ENCODE peak calls at places on chromosomes 5 and 9, in four cellular contexts. H, Z, R and B are unnamed samples.

GRCh38 chr5:29162297-29162696 is 2031.2 kb upstream of the CDH6 start:
- DNase-seq in Z (no peak), H (no peak), R (no peak), B (no peak)

GRCh38 chr9:33151007-33151557 is 16.1 kb downstream of the B4GALT1 start:
- DNase-seq in H (peak), R (no peak), Z (peak), B (no peak)

GRCh38 chr5:31066655-31067328 is 126.7 kb upstream of the CDH6 start:
- DNase-seq in R (no peak), H (peak), Z (no peak), B (no peak)

GRCh38 chr9:97766092-97766491 is 69.0 kb upstream of the XPA start:
- DNase-seq in H (peak), Z (no peak), R (no peak), B (no peak)

GRCh38 chr5:77816686-77817085 is 40.5 kb upstream of the TBCA start:
- DNase-seq in Z (no peak), H (no peak), R (no peak), B (no peak)

GRCh38 chr9:121946465-121946864 is 146.6 kb downstream of the TTLL11 start:
- DNase-seq in Z (no peak), R (no peak), H (no peak), B (no peak)

GRCh38 chr5:8316608-8317007 is 447.7 kb downstream of the MTRR start:
- DNase-seq in R (no peak), H (no peak), Z (peak), B (no peak)

GRCh38 chr5:55387865-55388264 is 80.1 kb downstream of the MTREX start:
- DNase-seq in Z (no peak), R (no peak), H (no peak), B (no peak)

GRCh38 chr5:180586870-180587269 is 4.4 kb downstream of the SCGB3A1 start:
- DNase-seq in Z (no peak), R (no peak), H (no peak), B (no peak)

GRCh38 chr5:79408028-79408427 is 105.9 kb downstream of the HOMER1 start:
- DNase-seq in Z (no peak), H (no peak), R (no peak), B (no peak)

GRCh38 chr5:172587061-172587405 is 54.0 kb upstream of the NEURL1B start:
- DNase-seq in R (no peak), Z (no peak), H (no peak), B (no peak)

GRCh38 chr5:111251941-111252340 is 27.8 kb downstream of the CAMK4 start:
- DNase-seq in H (peak), R (no peak), Z (no peak), B (no peak)

GRCh38 chr5:123512631-123513461 is 869 bp downstream of the CSNK1G3 start:
- DNase-seq in H (peak), Z (peak), R (peak), B (no peak)

GRCh38 chr9:105088088-105088487 is 156.4 kb upstream of the SLC44A1 start:
- DNase-seq in R (no peak), Z (no peak), H (no peak), B (no peak)

GRCh38 chr5:63719147-63719546 is 243.1 kb downstream of the HTR1A start:
- DNase-seq in Z (no peak), R (no peak), H (no peak), B (no peak)

GRCh38 chr9:132760057-132760456 is 89.8 kb downstream of the GTF3C4 start:
- DNase-seq in H (no peak), R (no peak), Z (no peak), B (no peak)

GRCh38 chr5:173792781-173793547 is 95.2 kb upstream of the CPEB4 start:
- DNase-seq in H (no peak), R (no peak), Z (no peak), B (no peak)

GRCh38 chr5:154371687-154372086 is 74.1 kb upstream of the SAP30L start:
- DNase-seq in H (peak), R (no peak), Z (no peak), B (no peak)

GRCh38 chr9:124818431-124819281 is 34.6 kb upstream of the WDR38 start:
- DNase-seq in R (peak), H (peak), Z (peak), B (no peak)

GRCh38 chr5:172005708-172006377 is 595 bp downstream of the FBXW11 start:
- DNase-seq in Z (peak), R (peak), H (no peak), B (no peak)

GRCh38 chr5:73296772-73297171 is 123.8 kb downstream of the TMEM174 start:
- DNase-seq in Z (peak), R (no peak), H (peak), B (no peak)

GRCh38 chr9:129320575-129321311 is 142.7 kb upstream of the IER5L start:
- DNase-seq in H (peak), Z (peak), R (peak), B (no peak)

GRCh38 chr5:130034872-130035271 is 130.6 kb downstream of the CHSY3 start:
- DNase-seq in R (no peak), H (peak), Z (no peak), B (no peak)

GRCh38 chr9:111525056-111525977 is at the start of gene ZNF483:
- DNase-seq in R (peak), Z (peak), H (peak), B (peak)

GRCh38 chr5:154117050-154117449 is 73.5 kb upstream of the GALNT10 start:
- DNase-seq in H (no peak), Z (peak), R (no peak), B (no peak)

GRCh38 chr5:45521067-45521466 is 175.1 kb downstream of the HCN1 start:
- DNase-seq in R (peak), Z (peak), H (peak), B (peak)
- H4K5ac ChIP-seq in R (no peak), Z (no peak), H (no peak), B (no peak)

DNA sequence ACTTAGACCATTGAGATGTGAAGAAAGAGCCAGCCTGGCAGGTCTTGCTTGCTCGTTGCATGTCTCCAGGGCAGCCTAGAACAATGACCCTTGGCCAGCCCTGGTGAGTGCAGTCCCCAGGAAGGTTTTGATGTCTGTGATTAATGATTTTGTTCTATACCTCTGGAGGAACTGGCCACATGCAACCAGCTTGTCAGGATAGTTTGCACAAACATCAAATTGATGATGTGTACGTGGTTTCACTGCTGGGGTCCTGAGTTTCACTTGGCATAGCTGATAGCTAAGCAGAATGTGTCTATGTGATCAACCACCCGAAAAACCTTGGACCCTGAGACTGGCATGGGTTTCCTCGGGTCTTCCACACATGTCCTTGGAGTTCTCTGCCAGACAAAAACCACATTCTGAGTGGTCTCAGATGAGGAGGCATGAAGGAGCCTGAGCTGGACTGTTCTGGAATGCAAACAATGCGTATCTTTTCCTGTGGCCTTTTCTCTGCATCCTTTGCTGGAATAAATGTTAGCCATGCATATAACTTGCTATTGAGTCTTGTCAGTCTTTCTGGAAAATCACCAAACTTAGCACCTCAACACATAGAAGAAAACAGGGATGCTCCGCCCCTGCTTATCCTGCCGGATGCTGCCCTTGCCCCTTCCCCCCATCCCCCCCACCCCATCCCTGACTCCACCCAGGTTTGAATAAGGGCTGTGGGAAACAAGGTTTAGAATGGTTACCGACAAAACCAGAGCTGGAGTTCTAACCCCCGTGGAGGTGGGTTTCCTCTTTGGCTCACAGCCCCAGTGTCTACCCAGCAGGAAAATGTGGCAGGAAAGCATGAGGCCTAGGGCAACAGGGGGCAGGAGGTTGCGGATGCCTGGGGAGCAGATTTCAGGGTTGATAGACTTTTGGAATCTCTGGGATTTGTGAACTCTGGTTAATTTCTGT is 50.1 kb upstream of the ANKRD33B start:
- DNase-seq in R (peak), H (peak), Z (peak), B (peak)
- H4K5ac ChIP-seq in R (no peak), H (peak), Z (no peak), B (no peak)

GRCh38 chr5:34517249-34517648 is 138.9 kb upstream of the RAI14 start:
- DNase-seq in H (peak), Z (no peak), R (no peak), B (no peak)

GRCh38 chr5:34519489-34520220 is 136.5 kb upstream of the RAI14 start:
- DNase-seq in Z (no peak), H (peak), R (no peak), B (no peak)

GRCh38 chr5:34516166-34516565 is 140.0 kb upstream of the RAI14 start:
- DNase-seq in H (no peak), R (no peak), Z (no peak), B (no peak)

GRCh38 chr5:34511915-34512314 is 144.2 kb upstream of the RAI14 start:
- DNase-seq in Z (peak), R (peak), H (no peak), B (no peak)

DNA sequence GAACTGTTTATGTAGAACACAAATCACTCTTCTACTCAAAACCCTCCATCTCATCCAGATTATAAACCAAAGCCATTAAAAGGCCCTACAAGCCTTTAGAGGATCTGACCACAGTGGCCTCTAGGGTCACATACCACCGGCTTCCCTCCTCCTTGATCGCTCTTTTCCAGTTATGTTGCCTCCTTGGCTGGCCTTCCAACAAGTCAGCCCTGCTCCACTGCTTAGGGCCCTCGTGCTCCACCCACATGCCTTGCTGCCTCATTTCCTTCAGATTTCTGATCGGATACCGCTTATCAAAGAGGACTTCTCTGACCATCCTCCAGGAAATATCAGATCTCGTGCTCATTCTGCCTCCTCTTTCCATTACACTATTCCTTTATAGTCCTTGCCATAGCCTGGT is 139.4 kb upstream of the RAI14 start:
- DNase-seq in R (no peak), Z (no peak), H (no peak), B (no peak)
- H4K5ac ChIP-seq in R (no peak), Z (no peak), H (peak), B (no peak)

DNA sequence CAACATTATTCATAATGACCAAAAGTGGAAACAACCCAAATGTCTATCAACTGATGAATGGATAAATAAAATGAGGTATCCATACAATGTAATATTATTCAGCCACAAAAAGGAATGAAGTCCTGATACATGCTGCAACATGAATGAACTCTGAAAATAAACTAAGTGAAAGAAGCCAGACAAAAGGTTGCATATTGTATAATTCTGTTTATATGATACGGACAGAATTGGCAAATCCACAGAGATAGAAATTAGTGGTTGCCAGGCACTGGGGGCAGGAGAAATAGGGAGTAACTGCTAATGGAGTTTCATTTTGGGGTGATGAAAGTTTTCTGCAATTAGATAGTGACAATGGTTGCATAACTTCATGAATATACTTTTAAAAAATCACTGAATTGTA is 47.0 kb downstream of the KIF24 start:
- DNase-seq in Z (no peak), R (no peak), H (peak), B (no peak)
- H4K5ac ChIP-seq in Z (no peak), R (no peak), H (no peak), B (no peak)

GRCh38 chr9:6986416-6986815 is 228.6 kb downstream of the KDM4C start:
- DNase-seq in Z (no peak), R (no peak), H (no peak), B (no peak)
- H4K5ac ChIP-seq in Z (no peak), R (no peak), H (no peak), B (no peak)